ENCODE peak calls at places on chromosomes 12 and 14, in six cellular contexts. One of them, this sample, is unnamed.
A peak's percentile ranks its signal among the peaks of the same experiment; 100 is the strongest.

GRCh38 chr12:5433081-5433839 is 1.4 kb downstream of the NTF3 start:
- DNase-seq in H1: no peak
- DNase-seq in SK-N-SH: no peak
- DNase-seq in K562: no peak
- DNase-seq in HepG2: no peak
- DNase-seq in GM12878: no peak
- DNase-seq in this sample: peak; percentile 63

GRCh38 chr12:74984631-74985030 is 225.0 kb downstream of the KCNC2 start:
- DNase-seq in H1: no peak
- DNase-seq in SK-N-SH: no peak
- DNase-seq in K562: no peak
- DNase-seq in HepG2: no peak
- DNase-seq in GM12878: no peak
- DNase-seq in this sample: no peak

GRCh38 chr14:92472860-92473259 is 40.7 kb upstream of the RIN3 start:
- DNase-seq in H1: no peak
- DNase-seq in SK-N-SH: no peak
- DNase-seq in K562: no peak
- DNase-seq in HepG2: no peak
- DNase-seq in GM12878: no peak
- DNase-seq in this sample: no peak

GRCh38 chr14:60634153-60634552 is 15.1 kb downstream of the SIX1 start:
- DNase-seq in H1: no peak
- DNase-seq in SK-N-SH: no peak
- DNase-seq in K562: no peak
- DNase-seq in HepG2: no peak
- DNase-seq in GM12878: no peak
- DNase-seq in this sample: no peak

GRCh38 chr12:69844416-69844815 is 19.4 kb downstream of the MYRFL start:
- DNase-seq in H1: no peak
- DNase-seq in SK-N-SH: no peak
- DNase-seq in K562: no peak
- DNase-seq in HepG2: no peak
- DNase-seq in GM12878: no peak
- DNase-seq in this sample: no peak

GRCh38 chr12:58741226-58741625 is 179.1 kb downstream of the LRIG3 start:
- DNase-seq in H1: no peak
- DNase-seq in SK-N-SH: no peak
- DNase-seq in K562: no peak
- DNase-seq in HepG2: no peak
- DNase-seq in GM12878: no peak
- DNase-seq in this sample: no peak

GRCh38 chr12:68804654-68805591 is 3.1 kb upstream of the MDM2 start:
- DNase-seq in H1: no peak
- DNase-seq in SK-N-SH: no peak
- DNase-seq in K562: peak; percentile 15
- DNase-seq in HepG2: peak; percentile 88
- DNase-seq in GM12878: no peak
- DNase-seq in this sample: no peak

GRCh38 chr14:28780843-28781503 is 14.4 kb downstream of the FOXG1 start:
- DNase-seq in H1: no peak
- DNase-seq in SK-N-SH: no peak
- DNase-seq in K562: no peak
- DNase-seq in HepG2: no peak
- DNase-seq in GM12878: no peak
- DNase-seq in this sample: no peak

GRCh38 chr12:51536159-51536558 is 54.9 kb upstream of the SCN8A start:
- DNase-seq in H1: no peak
- DNase-seq in SK-N-SH: no peak
- DNase-seq in K562: peak; percentile 24
- DNase-seq in HepG2: no peak
- DNase-seq in GM12878: no peak
- DNase-seq in this sample: peak; percentile 19

GRCh38 chr14:49461529-49462401 is 124.4 kb downstream of the RPS29 start:
- DNase-seq in H1: no peak
- DNase-seq in SK-N-SH: peak; percentile 33
- DNase-seq in K562: peak; percentile 32
- DNase-seq in HepG2: peak; percentile 69
- DNase-seq in GM12878: peak; percentile 43
- DNase-seq in this sample: peak; percentile 81

GRCh38 chr12:41424651-41425050 is 236.5 kb downstream of the PDZRN4 start:
- DNase-seq in H1: no peak
- DNase-seq in SK-N-SH: no peak
- DNase-seq in K562: no peak
- DNase-seq in HepG2: no peak
- DNase-seq in GM12878: no peak
- DNase-seq in this sample: no peak

GRCh38 chr12:1936406-1937320 is 18.2 kb upstream of the CACNA2D4 start:
- DNase-seq in H1: no peak
- DNase-seq in SK-N-SH: peak; percentile 85
- DNase-seq in K562: no peak
- DNase-seq in HepG2: no peak
- DNase-seq in GM12878: no peak
- DNase-seq in this sample: peak; percentile 82

GRCh38 chr12:100706029-100706428 is 88.5 kb upstream of the ANO4 start:
- DNase-seq in H1: no peak
- DNase-seq in SK-N-SH: no peak
- DNase-seq in K562: no peak
- DNase-seq in HepG2: no peak
- DNase-seq in GM12878: no peak
- DNase-seq in this sample: peak; percentile 92

GRCh38 chr12:49984476-49984890 is 11.7 kb downstream of the AQP6 start:
- DNase-seq in H1: no peak
- DNase-seq in SK-N-SH: no peak
- DNase-seq in K562: no peak
- DNase-seq in HepG2: no peak
- DNase-seq in GM12878: no peak
- DNase-seq in this sample: no peak

GRCh38 chr12:8560986-8561385 is 20.3 kb upstream of the CLEC4E start:
- DNase-seq in H1: no peak
- DNase-seq in SK-N-SH: no peak
- DNase-seq in K562: no peak
- DNase-seq in HepG2: no peak
- DNase-seq in GM12878: no peak
- DNase-seq in this sample: no peak

GRCh38 chr12:106078358-106079025 is 60.3 kb downstream of the NUAK1 start:
- DNase-seq in H1: no peak
- DNase-seq in SK-N-SH: no peak
- DNase-seq in K562: no peak
- DNase-seq in HepG2: no peak
- DNase-seq in GM12878: no peak
- DNase-seq in this sample: peak; percentile 64

GRCh38 chr12:53599579-53599978 is 26.6 kb downstream of the ATF7 start:
- DNase-seq in H1: no peak
- DNase-seq in SK-N-SH: no peak
- DNase-seq in K562: peak; percentile 20
- DNase-seq in HepG2: no peak
- DNase-seq in GM12878: no peak
- DNase-seq in this sample: no peak

GRCh38 chr12:21662122-21662792 is 4.6 kb upstream of the LDHB start:
- DNase-seq in H1: no peak
- DNase-seq in SK-N-SH: no peak
- DNase-seq in K562: no peak
- DNase-seq in HepG2: no peak
- DNase-seq in GM12878: no peak
- DNase-seq in this sample: no peak

GRCh38 chr12:124758266-124759200 is 105.1 kb downstream of the SCARB1 start:
- DNase-seq in H1: no peak
- DNase-seq in SK-N-SH: peak; percentile 86
- DNase-seq in K562: no peak
- DNase-seq in HepG2: no peak
- DNase-seq in GM12878: no peak
- DNase-seq in this sample: no peak

GRCh38 chr12:131281016-131281415 is 327.3 kb downstream of the ADGRD1 start:
- DNase-seq in H1: no peak
- DNase-seq in SK-N-SH: no peak
- DNase-seq in K562: no peak
- DNase-seq in HepG2: no peak
- DNase-seq in GM12878: no peak
- DNase-seq in this sample: no peak

GRCh38 chr14:97221572-97221971 is 424.4 kb downstream of the VRK1 start:
- DNase-seq in H1: no peak
- DNase-seq in SK-N-SH: no peak
- DNase-seq in K562: no peak
- DNase-seq in HepG2: no peak
- DNase-seq in GM12878: no peak
- DNase-seq in this sample: no peak

GRCh38 chr14:76456891-76457586 is 81.1 kb downstream of the ESRRB start:
- DNase-seq in H1: no peak
- DNase-seq in SK-N-SH: no peak
- DNase-seq in K562: no peak
- DNase-seq in HepG2: no peak
- DNase-seq in GM12878: no peak
- DNase-seq in this sample: no peak

GRCh38 chr12:18472304-18472703 is 211.0 kb downstream of the PIK3C2G start:
- DNase-seq in H1: no peak
- DNase-seq in SK-N-SH: no peak
- DNase-seq in K562: no peak
- DNase-seq in HepG2: no peak
- DNase-seq in GM12878: no peak
- DNase-seq in this sample: peak; percentile 59

GRCh38 chr12:4330203-4330602 is 9.2 kb downstream of the TIGAR start:
- DNase-seq in H1: no peak
- DNase-seq in SK-N-SH: no peak
- DNase-seq in K562: no peak
- DNase-seq in HepG2: no peak
- DNase-seq in GM12878: no peak
- DNase-seq in this sample: no peak

GRCh38 chr14:102320033-102320660 is 601 bp downstream of the ZNF839 start:
- DNase-seq in H1: no peak
- DNase-seq in SK-N-SH: no peak
- DNase-seq in K562: peak; percentile 63
- DNase-seq in HepG2: no peak
- DNase-seq in GM12878: no peak
- DNase-seq in this sample: peak; percentile 56

GRCh38 chr12:32877670-32878459 is 18.7 kb downstream of the PKP2 start:
- DNase-seq in H1: no peak
- DNase-seq in SK-N-SH: peak; percentile 64
- DNase-seq in K562: no peak
- DNase-seq in HepG2: no peak
- DNase-seq in GM12878: no peak
- DNase-seq in this sample: no peak

DNA sequence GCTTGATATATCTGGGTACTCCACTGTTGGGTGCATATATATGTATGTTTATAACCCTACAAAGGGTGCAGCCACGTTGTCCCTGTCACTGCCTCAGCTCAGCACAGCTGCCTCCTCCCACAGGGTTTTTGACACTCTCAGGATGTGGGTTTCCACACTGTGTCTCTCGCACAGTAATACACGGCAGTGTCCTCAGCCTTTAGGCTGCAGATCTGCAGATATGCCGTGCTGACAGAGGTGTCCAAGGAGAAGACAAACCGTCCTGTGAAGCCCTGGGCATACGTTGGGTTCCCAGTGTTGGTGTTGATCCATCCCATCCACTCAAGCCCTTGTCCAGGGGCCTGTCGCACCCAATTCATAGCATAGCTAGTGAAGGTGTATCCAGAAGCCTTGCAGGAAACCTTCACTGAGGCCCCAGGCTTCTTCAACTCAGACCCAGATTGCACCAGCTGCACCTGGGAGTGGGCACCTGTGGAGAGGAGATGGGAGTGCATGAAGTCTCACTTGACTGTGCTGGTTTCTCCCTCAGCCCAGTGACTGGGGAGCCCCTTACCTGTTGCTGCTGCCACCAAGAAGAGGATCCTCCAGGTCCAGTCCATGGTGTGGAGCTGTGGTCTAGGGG is 498.7 kb downstream of the TMEM121 start:
- DNase-seq in H1: no peak
- DNase-seq in SK-N-SH: no peak
- DNase-seq in K562: no peak
- DNase-seq in HepG2: no peak
- DNase-seq in GM12878: no peak
- DNase-seq in this sample: no peak
- TF ChIP-seq USF2 in H1: no peak
- TF ChIP-seq USF2 in SK-N-SH: no peak
- TF ChIP-seq USF2 in K562: no peak
- TF ChIP-seq USF2 in HepG2: no peak
- TF ChIP-seq USF2 in GM12878: no peak
- TF ChIP-seq USF2 in this sample: no peak

DNA sequence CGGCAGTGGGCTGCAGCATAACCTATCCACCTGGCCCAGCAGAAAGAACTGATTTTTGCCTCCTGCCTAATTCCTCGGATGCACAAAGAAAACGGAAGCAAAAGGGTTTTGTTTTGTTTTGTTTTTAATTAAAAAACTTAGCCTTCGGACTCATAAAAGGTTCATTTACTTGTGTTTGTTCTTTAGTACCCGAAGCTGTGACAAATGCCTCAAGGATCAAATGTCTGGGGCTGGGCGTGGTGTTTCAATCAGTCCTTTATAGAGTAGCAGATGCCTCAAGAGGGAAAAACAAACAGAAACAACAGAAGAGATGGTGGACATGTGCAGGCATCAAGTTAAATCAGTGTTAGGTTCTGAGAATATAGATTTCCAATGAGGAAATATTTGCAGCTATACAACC is 1.6 kb upstream of the WIF1 start:
- DNase-seq in H1: no peak
- DNase-seq in SK-N-SH: no peak
- DNase-seq in K562: no peak
- DNase-seq in HepG2: no peak
- DNase-seq in GM12878: no peak
- DNase-seq in this sample: no peak
- H3K27me3 ChIP-seq in H1: peaks cover 19% of the 10 kb centered on the region
- H3K27me3 ChIP-seq in SK-N-SH: peaks cover 57% of the 10 kb centered on the region
- H3K27me3 ChIP-seq in K562: peaks cover 10% of the 10 kb centered on the region
- H3K27me3 ChIP-seq in HepG2: no peaks in the 10 kb centered on the region
- H3K27me3 ChIP-seq in GM12878: peaks cover 2% of the 10 kb centered on the region
- H3K27me3 ChIP-seq in this sample: peaks cover 49% of the 10 kb centered on the region

DNA sequence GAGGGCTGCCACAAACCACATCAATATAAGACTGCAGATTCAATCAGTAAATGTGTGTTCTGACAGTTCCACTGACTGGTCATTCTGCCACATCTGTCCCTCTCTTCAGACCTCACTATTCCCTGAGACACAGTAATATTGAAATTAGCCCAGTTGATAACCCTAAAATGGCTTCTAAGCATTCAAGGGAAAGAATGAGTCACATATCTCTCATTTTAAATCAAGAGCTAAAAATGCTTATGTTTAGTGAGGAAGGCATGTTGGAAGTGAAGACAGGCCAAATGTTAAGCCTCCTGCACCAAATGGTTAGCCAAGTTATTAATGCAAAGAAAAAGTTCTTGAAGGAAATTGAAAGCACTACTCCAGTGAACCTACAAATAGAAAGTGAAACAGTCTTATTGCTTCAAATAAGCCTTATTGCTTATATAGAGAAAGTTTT is 24.5 kb upstream of the KIF21A start:
- DNase-seq in H1: no peak
- DNase-seq in SK-N-SH: no peak
- DNase-seq in K562: no peak
- DNase-seq in HepG2: no peak
- DNase-seq in GM12878: peak; percentile 36
- DNase-seq in this sample: no peak
- TF ChIP-seq USF2 in H1: no peak
- TF ChIP-seq USF2 in SK-N-SH: no peak
- TF ChIP-seq USF2 in K562: no peak
- TF ChIP-seq USF2 in HepG2: no peak
- TF ChIP-seq USF2 in GM12878: no peak
- TF ChIP-seq USF2 in this sample: no peak

DNA sequence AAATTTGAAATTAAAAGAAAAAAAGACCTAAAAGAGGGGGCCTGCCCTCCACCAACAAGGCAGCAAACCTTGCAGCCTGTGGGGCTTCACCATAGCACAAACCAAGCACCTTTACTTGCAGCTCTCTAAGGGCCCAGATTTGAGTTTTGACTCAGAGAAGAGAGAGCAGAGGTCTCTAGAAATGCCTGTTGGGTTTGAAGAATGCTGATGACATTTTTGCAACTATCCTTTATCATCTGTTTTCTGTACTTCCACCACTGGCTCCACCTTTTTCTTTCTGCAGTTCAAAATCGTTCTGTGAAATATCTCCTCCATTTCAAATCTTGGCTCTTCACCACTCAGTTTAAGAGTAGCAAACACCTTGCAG is 83.8 kb upstream of the HMGA2 start:
- DNase-seq in H1: no peak
- DNase-seq in SK-N-SH: no peak
- DNase-seq in K562: no peak
- DNase-seq in HepG2: no peak
- DNase-seq in GM12878: no peak
- DNase-seq in this sample: no peak
- H3K27me3 ChIP-seq in H1: no peaks in the 10 kb centered on the region
- H3K27me3 ChIP-seq in SK-N-SH: no peaks in the 10 kb centered on the region
- H3K27me3 ChIP-seq in K562: no peaks in the 10 kb centered on the region
- H3K27me3 ChIP-seq in HepG2: peaks cover 14% of the 10 kb centered on the region
- H3K27me3 ChIP-seq in GM12878: no peaks in the 10 kb centered on the region
- H3K27me3 ChIP-seq in this sample: no peaks in the 10 kb centered on the region